ENCODE peak calls at places on chromosomes 2 and 18, in six cellular contexts. U is gastrocnemius medialis, C is NCI-H2081 treated with DMSO at 0.1 percent for 48 hours, T is neuronal stem cell, O is ureter, J is GM23248. N is an unnamed sample.

GRCh38 chr2:120134263-120134662 is 88.9 kb downstream of the TMEM185B start:
- DNase-seq in T (no peak), C (no peak), U (no peak), J (peak; percentile 95), O (no peak), N (no peak)

GRCh38 chr18:40046596-40046995 is 1908.4 kb upstream of the PIK3C3 start:
- DNase-seq in U (no peak), O (no peak), C (no peak), T (no peak), J (no peak), N (no peak)

GRCh38 chr2:212364586-212364985 is 174.0 kb downstream of the ERBB4 start:
- DNase-seq in J (peak; percentile 1), T (no peak), C (no peak), U (no peak), O (no peak), N (no peak)

GRCh38 chr2:46549159-46549902 is 70.0 kb downstream of the TMEM247 start:
- DNase-seq in O (no peak), J (no peak), T (no peak), C (no peak), U (peak; percentile 55), N (no peak)

GRCh38 chr2:40284797-40285196 is 167.1 kb downstream of the SLC8A1 start:
- DNase-seq in J (peak; percentile 46), T (no peak), O (no peak), U (no peak), C (no peak), N (no peak)

GRCh38 chr2:208134928-208135586 is 5.4 kb upstream of the CRYGC start:
- DNase-seq in J (no peak), O (no peak), T (no peak), C (no peak), U (no peak), N (no peak)

GRCh38 chr18:9741461-9741820 is 33.3 kb downstream of the RAB31 start:
- DNase-seq in J (peak; percentile 12), C (no peak), T (no peak), U (no peak), O (peak; percentile 40), N (no peak)

GRCh38 chr18:11179959-11180519 is 30.7 kb upstream of the PIEZO2 start:
- DNase-seq in U (peak; percentile 18), C (no peak), J (no peak), T (no peak), O (no peak), N (no peak)

GRCh38 chr2:37843554-37843953 is 81.5 kb upstream of the RMDN2 start:
- DNase-seq in O (no peak), J (peak; percentile 85), C (no peak), U (no peak), T (no peak), N (no peak)

GRCh38 chr2:199903111-199903510 is 8.0 kb upstream of the C2orf69 start:
- DNase-seq in J (no peak), C (no peak), U (no peak), O (no peak), T (no peak), N (no peak)

GRCh38 chr2:212618636-212619035 is 80.0 kb upstream of the ERBB4 start:
- DNase-seq in C (no peak), T (no peak), J (peak; percentile 78), U (no peak), O (no peak), N (no peak)

N was measured in NCI-H1930.